ENCODE peak calls at places on chromosomes 5 and 9, in ten cellular contexts. X, F, I, B, N, P, Q, E, O and Z are unnamed samples.

GRCh38 chr5:98570010-98570409 is 203.5 kb upstream of the RGMB start:
- DNase-seq in I (no peak), E (peak), F (peak), X (no peak), N (no peak), O (no peak), B (no peak), P (peak), Q (no peak), Z (no peak)

GRCh38 chr5:61004448-61004847 is 59.4 kb downstream of the NDUFAF2 start:
- DNase-seq in B (no peak), I (no peak), X (no peak), Q (no peak), P (no peak), F (no peak), N (no peak), E (no peak), O (no peak), Z (no peak)

GRCh38 chr9:27426717-27427645 is 97.1 kb upstream of the IFNK start:
- DNase-seq in I (no peak), O (no peak), E (no peak), P (no peak), X (no peak), F (peak), B (no peak), N (peak), Q (no peak), Z (peak)

GRCh38 chr5:31470608-31471007 is 61.3 kb downstream of the DROSHA start:
- DNase-seq in O (no peak), N (no peak), B (no peak), I (no peak), E (peak), F (no peak), P (peak), Q (no peak), X (no peak), Z (no peak)

GRCh38 chr9:21964925-21965385 is 29.2 kb downstream of the CDKN2A start:
- DNase-seq in F (no peak), N (peak), X (no peak), E (no peak), I (no peak), B (peak), P (peak), O (peak), Q (no peak), Z (no peak)

GRCh38 chr9:114014044-114014443 is 64.1 kb downstream of the AMBP start:
- DNase-seq in I (no peak), Q (no peak), E (no peak), O (no peak), N (no peak), B (no peak), F (no peak), P (no peak), X (no peak), Z (no peak)

GRCh38 chr5:161258438-161258837 is 288.1 kb downstream of the GABRB2 start:
- DNase-seq in F (no peak), Q (no peak), I (no peak), O (no peak), P (no peak), N (no peak), B (no peak), X (no peak), E (no peak), Z (no peak)

GRCh38 chr5:143063175-143063970 is 293.2 kb downstream of the ARHGAP26 start:
- DNase-seq in B (no peak), I (no peak), Q (no peak), P (peak), E (peak), F (no peak), N (no peak), X (no peak), O (peak), Z (peak)

GRCh38 chr5:132274050-132274869 is 16.8 kb downstream of the PDLIM4 start:
- DNase-seq in B (no peak), P (no peak), X (no peak), E (no peak), Q (peak), O (no peak), F (no peak), I (no peak), N (no peak), Z (no peak)

GRCh38 chr5:132439521-132440206 is 50.9 kb downstream of the IRF1 start:
- DNase-seq in P (peak), F (peak), Q (peak), B (no peak), X (no peak), I (no peak), N (no peak), O (no peak), E (peak), Z (peak)

GRCh38 chr9:134433101-134433500 is 106.8 kb downstream of the RXRA start:
- DNase-seq in B (no peak), N (no peak), P (peak), E (no peak), I (no peak), F (peak), O (no peak), Q (peak), X (no peak), Z (peak)

GRCh38 chr9:16157216-16157615 is 604.4 kb downstream of the CCDC171 start:
- DNase-seq in B (no peak), X (no peak), E (no peak), P (no peak), F (no peak), I (no peak), O (no peak), Q (no peak), N (no peak), Z (no peak)

GRCh38 chr5:149135536-149136201 is 5.6 kb upstream of the ABLIM3 start:
- DNase-seq in E (no peak), O (no peak), I (no peak), B (no peak), N (no peak), X (no peak), F (peak), Q (no peak), P (peak), Z (no peak)

GRCh38 chr5:73412597-73412988 is 36.0 kb downstream of the FOXD1 start:
- DNase-seq in I (no peak), X (no peak), N (no peak), F (peak), Q (peak), E (no peak), B (no peak), O (no peak), P (no peak), Z (no peak)

GRCh38 chr5:181138258-181138657 is 7.3 kb upstream of the OR2V1 start:
- DNase-seq in F (peak), N (no peak), Q (no peak), I (no peak), B (no peak), O (no peak), E (no peak), X (no peak), P (no peak), Z (no peak)

GRCh38 chr5:90056911-90057705 is 352.4 kb downstream of the CETN3 start:
- DNase-seq in X (no peak), I (no peak), O (no peak), N (peak), F (no peak), B (no peak), P (no peak), E (no peak), Q (no peak), Z (no peak)

GRCh38 chr5:129063483-129064136 is 30.9 kb upstream of the ISOC1 start:
- DNase-seq in P (peak), F (peak), Q (no peak), B (no peak), O (no peak), E (peak), I (no peak), X (no peak), N (no peak), Z (peak)

GRCh38 chr9:129335456-129336129 is 157.5 kb upstream of the IER5L start:
- DNase-seq in E (no peak), I (peak), Q (no peak), B (no peak), N (no peak), F (peak), X (no peak), P (no peak), O (no peak), Z (no peak)

GRCh38 chr9:126203313-126203712 is 123.3 kb upstream of the MVB12B start:
- DNase-seq in B (no peak), P (no peak), F (no peak), N (no peak), Q (no peak), E (no peak), X (no peak), I (peak), O (no peak), Z (no peak)

GRCh38 chr5:41852293-41852692 is 17.9 kb downstream of the OXCT1 start:
- DNase-seq in X (no peak), E (no peak), O (no peak), P (no peak), I (no peak), Q (no peak), F (no peak), N (no peak), B (no peak), Z (no peak)

GRCh38 chr9:126205260-126205659 is 121.4 kb upstream of the MVB12B start:
- DNase-seq in Q (no peak), B (no peak), I (no peak), F (no peak), N (no peak), P (no peak), O (no peak), X (no peak), E (no peak), Z (no peak)

GRCh38 chr9:96858670-96859069 is 4.4 kb upstream of the ZNF782 start:
- DNase-seq in F (peak), B (no peak), E (no peak), I (no peak), P (no peak), X (no peak), O (no peak), Q (no peak), N (no peak), Z (no peak)

GRCh38 chr5:134139891-134140469 is 25.5 kb downstream of the TCF7 start:
- DNase-seq in B (no peak), E (no peak), I (no peak), X (no peak), F (no peak), Q (peak), N (no peak), P (no peak), O (no peak), Z (no peak)

GRCh38 chr9:83208065-83208850 is 145.3 kb upstream of the RASEF start:
- DNase-seq in P (no peak), E (no peak), O (no peak), X (no peak), F (no peak), B (no peak), Q (no peak), N (no peak), I (no peak), Z (no peak)

GRCh38 chr5:944992-945685 is 52.5 kb downstream of the TRIP13 start:
- DNase-seq in P (no peak), O (no peak), Q (peak), F (peak), E (no peak), X (no peak), N (no peak), I (peak), B (no peak), Z (no peak)

GRCh38 chr5:177419045-177419444 is 7.4 kb upstream of the GRK6 start:
- DNase-seq in P (peak), F (peak), B (no peak), E (no peak), O (no peak), Q (no peak), I (no peak), N (no peak), X (no peak), Z (no peak)

GRCh38 chr9:125258832-125259534 is 2.6 kb upstream of the GAPVD1 start:
- DNase-seq in B (no peak), E (no peak), X (no peak), N (no peak), I (peak), Q (no peak), F (no peak), P (no peak), O (peak), Z (no peak)